ENCODE peak calls at places on chromosomes 2 and 18, in eight cellular contexts. One of them, this sample, is unnamed.

GRCh38 chr2:20539133-20539719 is 92.4 kb downstream of the RHOB start:
- DNase-seq in uterus: no peak
- DNase-seq in body of pancreas: no peak
- DNase-seq in brain microvascular endothelial cell: no peak
- DNase-seq in GM12865: no peak
- DNase-seq in endothelial cell: no peak
- DNase-seq in A549: no peak
- DNase-seq in left lung: peak; percentile 5
- DNase-seq in this sample: no peak

GRCh38 chr18:378039-378438 is 110.2 kb upstream of the THOC1 start:
- DNase-seq in GM12865: no peak
- DNase-seq in body of pancreas: peak; percentile 33
- DNase-seq in A549: no peak
- DNase-seq in brain microvascular endothelial cell: no peak
- DNase-seq in uterus: no peak
- DNase-seq in endothelial cell: no peak
- DNase-seq in left lung: no peak
- DNase-seq in this sample: no peak

GRCh38 chr2:213057977-213058376 is 93.4 kb downstream of the IKZF2 start:
- DNase-seq in body of pancreas: no peak
- DNase-seq in brain microvascular endothelial cell: no peak
- DNase-seq in left lung: no peak
- DNase-seq in endothelial cell: no peak
- DNase-seq in uterus: no peak
- DNase-seq in A549: no peak
- DNase-seq in GM12865: no peak
- DNase-seq in this sample: no peak

GRCh38 chr18:49251451-49251850 is 209.0 kb downstream of the DYM start:
- DNase-seq in left lung: no peak
- DNase-seq in body of pancreas: no peak
- DNase-seq in brain microvascular endothelial cell: no peak
- DNase-seq in endothelial cell: no peak
- DNase-seq in A549: no peak
- DNase-seq in uterus: no peak
- DNase-seq in GM12865: no peak
- DNase-seq in this sample: no peak

GRCh38 chr18:55786651-55787272 is 198.8 kb upstream of the TCF4 start:
- DNase-seq in A549: no peak
- DNase-seq in left lung: no peak
- DNase-seq in GM12865: no peak
- DNase-seq in brain microvascular endothelial cell: no peak
- DNase-seq in endothelial cell: no peak
- DNase-seq in body of pancreas: no peak
- DNase-seq in uterus: no peak
- DNase-seq in this sample: no peak

GRCh38 chr18:79518028-79518682 is 122.4 kb downstream of the NFATC1 start:
- DNase-seq in brain microvascular endothelial cell: no peak
- DNase-seq in A549: no peak
- DNase-seq in endothelial cell: peak; percentile 1
- DNase-seq in uterus: no peak
- DNase-seq in GM12865: no peak
- DNase-seq in body of pancreas: no peak
- DNase-seq in left lung: no peak
- DNase-seq in this sample: no peak

GRCh38 chr2:86172610-86173009 is 22.7 kb downstream of the IMMT start:
- DNase-seq in endothelial cell: no peak
- DNase-seq in body of pancreas: no peak
- DNase-seq in left lung: no peak
- DNase-seq in GM12865: no peak
- DNase-seq in brain microvascular endothelial cell: no peak
- DNase-seq in A549: no peak
- DNase-seq in uterus: no peak
- DNase-seq in this sample: no peak

GRCh38 chr18:58186258-58186948 is 142.4 kb downstream of the NEDD4L start:
- DNase-seq in left lung: no peak
- DNase-seq in A549: no peak
- DNase-seq in GM12865: no peak
- DNase-seq in endothelial cell: no peak
- DNase-seq in brain microvascular endothelial cell: peak; percentile 91
- DNase-seq in body of pancreas: peak; percentile 56
- DNase-seq in uterus: no peak
- DNase-seq in this sample: no peak

GRCh38 chr2:223930002-223930976 is 14.8 kb downstream of the WDFY1 start:
- DNase-seq in endothelial cell: no peak
- DNase-seq in A549: no peak
- DNase-seq in left lung: peak; percentile 78
- DNase-seq in uterus: peak; percentile 35
- DNase-seq in brain microvascular endothelial cell: peak; percentile 80
- DNase-seq in body of pancreas: peak; percentile 28
- DNase-seq in GM12865: no peak
- DNase-seq in this sample: no peak

GRCh38 chr18:26438980-26439379 is 109.4 kb downstream of the KCTD1 start:
- DNase-seq in brain microvascular endothelial cell: no peak
- DNase-seq in body of pancreas: no peak
- DNase-seq in endothelial cell: no peak
- DNase-seq in uterus: no peak
- DNase-seq in A549: no peak
- DNase-seq in left lung: no peak
- DNase-seq in GM12865: peak; percentile 67
- DNase-seq in this sample: peak; percentile 54

GRCh38 chr2:66080136-66080535 is 354.8 kb upstream of the MEIS1 start:
- DNase-seq in A549: no peak
- DNase-seq in uterus: no peak
- DNase-seq in left lung: no peak
- DNase-seq in endothelial cell: no peak
- DNase-seq in body of pancreas: no peak
- DNase-seq in brain microvascular endothelial cell: no peak
- DNase-seq in GM12865: no peak
- DNase-seq in this sample: no peak

GRCh38 chr2:72414108-72414507 is 266.4 kb upstream of the CYP26B1 start:
- DNase-seq in brain microvascular endothelial cell: no peak
- DNase-seq in left lung: no peak
- DNase-seq in A549: no peak
- DNase-seq in uterus: no peak
- DNase-seq in body of pancreas: no peak
- DNase-seq in endothelial cell: no peak
- DNase-seq in GM12865: no peak
- DNase-seq in this sample: no peak

GRCh38 chr2:145807978-145808377 is 1288.1 kb upstream of the ZEB2 start:
- DNase-seq in body of pancreas: no peak
- DNase-seq in GM12865: no peak
- DNase-seq in brain microvascular endothelial cell: no peak
- DNase-seq in A549: no peak
- DNase-seq in uterus: no peak
- DNase-seq in endothelial cell: no peak
- DNase-seq in left lung: no peak
- DNase-seq in this sample: peak; percentile 4

GRCh38 chr2:144554811-144555210 is 34.9 kb upstream of the ZEB2 start:
- DNase-seq in A549: no peak
- DNase-seq in endothelial cell: no peak
- DNase-seq in brain microvascular endothelial cell: peak; percentile 25
- DNase-seq in GM12865: no peak
- DNase-seq in uterus: no peak
- DNase-seq in left lung: no peak
- DNase-seq in body of pancreas: no peak
- DNase-seq in this sample: no peak

GRCh38 chr2:219010162-219010756 is 17.0 kb upstream of the CRYBA2 start:
- DNase-seq in brain microvascular endothelial cell: no peak
- DNase-seq in left lung: no peak
- DNase-seq in uterus: no peak
- DNase-seq in A549: peak; percentile 64
- DNase-seq in body of pancreas: peak; percentile 28
- DNase-seq in GM12865: peak; percentile 36
- DNase-seq in endothelial cell: no peak
- DNase-seq in this sample: no peak

GRCh38 chr2:42801388-42801787 is 9.0 kb upstream of the HAAO start:
- DNase-seq in body of pancreas: no peak
- DNase-seq in GM12865: no peak
- DNase-seq in uterus: no peak
- DNase-seq in left lung: no peak
- DNase-seq in A549: no peak
- DNase-seq in endothelial cell: no peak
- DNase-seq in brain microvascular endothelial cell: no peak
- DNase-seq in this sample: no peak

GRCh38 chr2:42942214-42942989 is 150.0 kb upstream of the HAAO start:
- DNase-seq in endothelial cell: no peak
- DNase-seq in GM12865: no peak
- DNase-seq in brain microvascular endothelial cell: no peak
- DNase-seq in uterus: no peak
- DNase-seq in A549: no peak
- DNase-seq in body of pancreas: no peak
- DNase-seq in left lung: no peak
- DNase-seq in this sample: no peak

GRCh38 chr2:182077451-182078142 is 91.9 kb downstream of the PPP1R1C start:
- DNase-seq in body of pancreas: peak; percentile 41
- DNase-seq in GM12865: peak; percentile 79
- DNase-seq in uterus: peak; percentile 30
- DNase-seq in brain microvascular endothelial cell: peak; percentile 87
- DNase-seq in endothelial cell: peak; percentile 39
- DNase-seq in A549: peak; percentile 10
- DNase-seq in left lung: no peak
- DNase-seq in this sample: peak; percentile 23

GRCh38 chr2:11344956-11345671 is 678 bp upstream of the ROCK2 start:
- DNase-seq in brain microvascular endothelial cell: peak; percentile 18
- DNase-seq in body of pancreas: peak; percentile 63
- DNase-seq in A549: peak; percentile 52
- DNase-seq in endothelial cell: no peak
- DNase-seq in left lung: peak; percentile 81
- DNase-seq in GM12865: peak; percentile 49
- DNase-seq in uterus: peak; percentile 89
- DNase-seq in this sample: peak; percentile 40

GRCh38 chr2:177106212-177106611 is 106.4 kb upstream of the HNRNPA3 start:
- DNase-seq in body of pancreas: no peak
- DNase-seq in A549: peak; percentile 13
- DNase-seq in uterus: no peak
- DNase-seq in GM12865: peak; percentile 18
- DNase-seq in brain microvascular endothelial cell: no peak
- DNase-seq in endothelial cell: no peak
- DNase-seq in left lung: no peak
- DNase-seq in this sample: no peak

GRCh38 chr2:240014327-240014726 is 10.8 kb downstream of the NDUFA10 start:
- DNase-seq in left lung: no peak
- DNase-seq in GM12865: no peak
- DNase-seq in brain microvascular endothelial cell: no peak
- DNase-seq in uterus: no peak
- DNase-seq in A549: no peak
- DNase-seq in body of pancreas: no peak
- DNase-seq in endothelial cell: no peak
- DNase-seq in this sample: no peak

GRCh38 chr2:190987938-190988337 is 26.0 kb downstream of the STAT1 start:
- DNase-seq in A549: no peak
- DNase-seq in uterus: no peak
- DNase-seq in left lung: no peak
- DNase-seq in brain microvascular endothelial cell: no peak
- DNase-seq in endothelial cell: no peak
- DNase-seq in body of pancreas: no peak
- DNase-seq in GM12865: no peak
- DNase-seq in this sample: no peak
- TF ChIP-seq CTCF in A549: no peak
- TF ChIP-seq CTCF in uterus: no peak
- TF ChIP-seq CTCF in left lung: no peak
- TF ChIP-seq CTCF in brain microvascular endothelial cell: no peak
- TF ChIP-seq CTCF in endothelial cell: no peak
- TF ChIP-seq CTCF in body of pancreas: no peak
- TF ChIP-seq CTCF in GM12865: no peak
- TF ChIP-seq CTCF in this sample: no peak

GRCh38 chr18:41396861-41397260 is 558.2 kb upstream of the PIK3C3 start:
- DNase-seq in body of pancreas: no peak
- DNase-seq in GM12865: no peak
- DNase-seq in left lung: no peak
- DNase-seq in A549: no peak
- DNase-seq in endothelial cell: no peak
- DNase-seq in brain microvascular endothelial cell: no peak
- DNase-seq in uterus: no peak
- DNase-seq in this sample: no peak

GRCh38 chr18:41391616-41392610 is 563.1 kb upstream of the PIK3C3 start:
- DNase-seq in left lung: peak; percentile 63
- DNase-seq in endothelial cell: peak; percentile 66
- DNase-seq in body of pancreas: peak; percentile 14
- DNase-seq in A549: peak; percentile 1
- DNase-seq in brain microvascular endothelial cell: peak; percentile 59
- DNase-seq in GM12865: peak; percentile 12
- DNase-seq in uterus: no peak
- DNase-seq in this sample: peak; percentile 31

GRCh38 chr18:41389936-41390667 is 564.9 kb upstream of the PIK3C3 start:
- DNase-seq in left lung: no peak
- DNase-seq in brain microvascular endothelial cell: no peak
- DNase-seq in GM12865: no peak
- DNase-seq in uterus: no peak
- DNase-seq in A549: no peak
- DNase-seq in endothelial cell: no peak
- DNase-seq in body of pancreas: no peak
- DNase-seq in this sample: no peak

GRCh38 chr18:41396211-41396610 is 558.8 kb upstream of the PIK3C3 start:
- DNase-seq in A549: no peak
- DNase-seq in body of pancreas: no peak
- DNase-seq in uterus: no peak
- DNase-seq in endothelial cell: no peak
- DNase-seq in left lung: no peak
- DNase-seq in brain microvascular endothelial cell: no peak
- DNase-seq in GM12865: no peak
- DNase-seq in this sample: no peak

GRCh38 chr18:41395695-41396094 is 559.3 kb upstream of the PIK3C3 start:
- DNase-seq in brain microvascular endothelial cell: peak; percentile 6
- DNase-seq in body of pancreas: no peak
- DNase-seq in endothelial cell: no peak
- DNase-seq in A549: no peak
- DNase-seq in left lung: no peak
- DNase-seq in GM12865: no peak
- DNase-seq in uterus: no peak
- DNase-seq in this sample: no peak
- TF ChIP-seq CTCF in brain microvascular endothelial cell: peak; percentile 20
- TF ChIP-seq CTCF in body of pancreas: no peak
- TF ChIP-seq CTCF in endothelial cell: peak; percentile 22
- TF ChIP-seq CTCF in A549: no peak
- TF ChIP-seq CTCF in left lung: no peak
- TF ChIP-seq CTCF in GM12865: no peak
- TF ChIP-seq CTCF in uterus: no peak
- TF ChIP-seq CTCF in this sample: no peak

DNA sequence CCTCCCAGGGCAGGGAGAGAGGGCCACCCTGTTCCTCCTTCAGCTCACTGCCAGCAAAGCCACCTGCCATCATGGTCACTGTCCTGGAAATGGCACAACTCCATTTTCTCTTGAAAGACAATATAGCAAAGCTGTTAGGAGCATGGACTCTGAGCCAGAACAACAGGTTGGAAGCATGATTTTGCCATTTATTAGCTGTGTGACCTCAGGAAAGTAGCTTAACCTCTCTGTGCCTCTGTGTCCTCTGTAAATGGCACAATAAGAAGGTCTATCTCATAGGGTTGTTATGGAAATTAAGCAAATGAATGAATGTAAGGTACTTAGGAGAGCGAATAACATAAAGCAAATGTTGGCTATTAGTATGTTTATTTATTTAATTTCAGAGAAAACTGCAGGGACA is 730.4 kb upstream of the ID2 start:
- DNase-seq in body of pancreas: no peak
- DNase-seq in A549: no peak
- DNase-seq in GM12865: no peak
- DNase-seq in uterus: no peak
- DNase-seq in brain microvascular endothelial cell: no peak
- DNase-seq in endothelial cell: no peak
- DNase-seq in left lung: no peak
- DNase-seq in this sample: no peak
- TF ChIP-seq CTCF in body of pancreas: no peak
- TF ChIP-seq CTCF in A549: no peak
- TF ChIP-seq CTCF in GM12865: no peak
- TF ChIP-seq CTCF in uterus: no peak
- TF ChIP-seq CTCF in brain microvascular endothelial cell: no peak
- TF ChIP-seq CTCF in endothelial cell: no peak
- TF ChIP-seq CTCF in left lung: no peak
- TF ChIP-seq CTCF in this sample: no peak

GRCh38 chr2:109185338-109185737 is 56.3 kb downstream of the SH3RF3 start:
- DNase-seq in uterus: peak; percentile 32
- DNase-seq in A549: no peak
- DNase-seq in GM12865: no peak
- DNase-seq in brain microvascular endothelial cell: no peak
- DNase-seq in endothelial cell: no peak
- DNase-seq in body of pancreas: no peak
- DNase-seq in left lung: no peak
- DNase-seq in this sample: no peak
- TF ChIP-seq CTCF in uterus: no peak
- TF ChIP-seq CTCF in A549: no peak
- TF ChIP-seq CTCF in GM12865: no peak
- TF ChIP-seq CTCF in brain microvascular endothelial cell: no peak
- TF ChIP-seq CTCF in endothelial cell: no peak
- TF ChIP-seq CTCF in body of pancreas: no peak
- TF ChIP-seq CTCF in left lung: no peak
- TF ChIP-seq CTCF in this sample: no peak